ENCODE peak calls at places on chromosome 14, in five cellular contexts. L is heart left ventricle; F is transverse colon; V is CD4-positive, CD25-positive, alpha-beta regulatory T cell; K is tibial artery. J is an unnamed sample.

GRCh38 chr14:58663494-58664111 is 25.8 kb downstream of the DACT1 start:
- DNase-seq in V (no peak), L (no peak), K (no peak), F (peak; percentile 21), J (peak; percentile 80)

GRCh38 chr14:56135668-56136067 is 17.5 kb downstream of the PELI2 start:
- DNase-seq in L (no peak), K (no peak), F (no peak), V (no peak), J (no peak)

GRCh38 chr14:83463500-83464098 is 1929.9 kb upstream of the SEL1L start:
- DNase-seq in V (peak; percentile 5), L (no peak), F (no peak), K (no peak), J (peak; percentile 76)

GRCh38 chr14:23573384-23573783 is 5.2 kb downstream of the JPH4 start:
- DNase-seq in K (no peak), V (no peak), F (no peak), L (no peak), J (no peak)

GRCh38 chr14:24312736-24313507 is 1.6 kb downstream of the LTB4R start:
- DNase-seq in K (no peak), L (peak; percentile 60), V (peak; percentile 70), F (peak; percentile 62), J (peak; percentile 18)

GRCh38 chr14:35696119-35696518 is 113.0 kb downstream of the RALGAPA1 start:
- DNase-seq in K (no peak), V (no peak), F (no peak), L (no peak), J (no peak)

GRCh38 chr14:59359451-59360124 is 105.6 kb downstream of the GPR135 start:
- DNase-seq in F (no peak), K (no peak), V (no peak), L (no peak), J (no peak)

GRCh38 chr14:53953002-53953827 is 3.4 kb downstream of the BMP4 start:
- DNase-seq in F (peak; percentile 78), K (peak; percentile 94), L (peak; percentile 89), V (no peak), J (peak; percentile 49)

GRCh38 chr14:79732911-79733310 is 478.4 kb downstream of the DIO2 start:
- DNase-seq in F (no peak), V (no peak), L (no peak), K (no peak), J (peak; percentile 16)

GRCh38 chr14:78606111-78606510 is 435.9 kb downstream of the NRXN3 start:
- DNase-seq in F (no peak), K (no peak), V (no peak), L (no peak), J (peak; percentile 75)

GRCh38 chr14:95533391-95533821 is 1.4 kb upstream of the GLRX5 start:
- DNase-seq in V (peak; percentile 31), F (no peak), L (no peak), K (no peak), J (peak; percentile 65)

GRCh38 chr14:76862546-76863282 is 36.5 kb downstream of the LRRC74A start:
- DNase-seq in V (no peak), K (no peak), F (no peak), L (no peak), J (no peak)

GRCh38 chr14:106174206-106174605 is 647.8 kb downstream of the TMEM121 start:
- DNase-seq in F (peak; percentile 19), V (peak; percentile 90), K (no peak), L (no peak), J (no peak)

GRCh38 chr14:76919431-76919810 is 93.2 kb downstream of the LRRC74A start:
- DNase-seq in L (no peak), F (no peak), K (no peak), V (no peak), J (no peak)

GRCh38 chr14:70032447-70032846 is 153.2 kb downstream of the SMOC1 start:
- DNase-seq in F (no peak), K (no peak), L (no peak), V (no peak), J (no peak)

GRCh38 chr14:95885866-95886265 is 9.2 kb downstream of the TUNAR start:
- DNase-seq in L (no peak), F (no peak), K (no peak), V (no peak), J (no peak)

GRCh38 chr14:99699071-99699760 is 15.1 kb downstream of the CYP46A1 start:
- DNase-seq in F (no peak), L (no peak), V (peak; percentile 7), K (no peak), J (no peak)

GRCh38 chr14:24196071-24197061 is 1.1 kb upstream of the TM9SF1 start:
- DNase-seq in K (no peak), V (peak; percentile 35), L (no peak), F (no peak), J (no peak)

GRCh38 chr14:88559852-88560251 is 3.0 kb upstream of the ZC3H14 start:
- DNase-seq in K (no peak), V (no peak), L (no peak), F (no peak), J (peak; percentile 38)

GRCh38 chr14:53509227-53509822 is 356.2 kb upstream of the DDHD1 start:
- DNase-seq in K (no peak), L (peak; percentile 72), V (no peak), F (peak; percentile 37), J (no peak)

GRCh38 chr14:49934638-49935037 is 41.8 kb downstream of the ARF6 start:
- DNase-seq in F (no peak), K (no peak), L (no peak), V (peak; percentile 41), J (no peak)

GRCh38 chr14:28488658-28489057 is 277.9 kb upstream of the FOXG1 start:
- DNase-seq in V (no peak), L (no peak), K (no peak), F (no peak), J (no peak)

GRCh38 chr14:76644875-76645518 is 116.3 kb upstream of the VASH1 start:
- DNase-seq in F (no peak), L (peak; percentile 45), V (peak; percentile 2), K (no peak), J (peak; percentile 18)

GRCh38 chr14:61764342-61765122 is 2.3 kb downstream of the SNAPC1 start:
- DNase-seq in F (no peak), K (no peak), V (no peak), L (no peak), J (no peak)

GRCh38 chr14:50943943-50944646 is at the start of gene PYGL:
- DNase-seq in L (peak; percentile 86), K (peak; percentile 87), V (peak; percentile 9), F (peak; percentile 78), J (peak; percentile 47)

GRCh38 chr14:103530390-103530789 is 1.4 kb downstream of the TRMT61A start:
- DNase-seq in V (no peak), F (no peak), K (peak; percentile 65), L (no peak), J (no peak)
- H3K27ac ChIP-seq in V (no peak overlapping the region), F (no peak overlapping the region), K (peak overlapping the region; percentile 86), L (no peak overlapping the region), J (no peak overlapping the region)

GRCh38 chr14:68359862-68360552 is 432.9 kb downstream of the ZFP36L1 start:
- DNase-seq in F (peak; percentile 84), K (peak; percentile 88), V (no peak), L (peak; percentile 69), J (no peak)
- H3K27ac ChIP-seq in F (peak overlapping the region; percentile 70), K (peak overlapping the region; percentile 86), V (no peak overlapping the region), L (peak overlapping the region; percentile 63), J (no peak overlapping the region)

DNA sequence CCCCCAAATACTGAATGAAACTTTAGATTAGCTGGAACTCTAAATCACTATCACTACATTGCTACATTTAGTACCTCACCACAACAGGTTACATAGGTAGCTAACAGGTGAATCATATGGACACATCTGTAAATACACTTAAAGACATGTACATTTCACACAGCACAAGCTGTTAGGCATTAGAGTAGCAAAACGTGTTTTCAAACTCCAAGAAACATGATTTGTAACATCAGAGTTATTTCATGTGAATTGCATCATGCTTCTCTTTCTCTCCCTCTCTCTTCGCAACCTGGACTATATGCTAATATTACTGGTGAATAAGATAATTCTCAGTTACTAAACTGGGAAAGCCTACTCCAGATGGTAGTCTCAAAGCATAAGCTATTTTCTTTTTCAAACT is 4.3 kb downstream of the SEL1L start:
- DNase-seq in V (no peak), L (no peak), K (no peak), F (no peak), J (no peak)
- H3K27ac ChIP-seq in V (no peak overlapping the region), L (no peak overlapping the region), K (no peak overlapping the region), F (no peak overlapping the region), J (no peak overlapping the region)

GRCh38 chr14:66311935-66312334 is 174.2 kb upstream of the CCDC196 start:
- DNase-seq in V (no peak), L (no peak), F (no peak), K (no peak), J (no peak)
- H3K27ac ChIP-seq in V (no peak overlapping the region), L (no peak overlapping the region), F (no peak overlapping the region), K (no peak overlapping the region), J (no peak overlapping the region)

GRCh38 chr14:102601378-102601925 is 9.0 kb downstream of the RCOR1 start:
- DNase-seq in K (no peak), F (no peak), L (no peak), V (no peak), J (no peak)

GRCh38 chr14:102603293-102603907 is 11.0 kb downstream of the RCOR1 start:
- DNase-seq in V (no peak), K (no peak), L (no peak), F (no peak), J (no peak)

GRCh38 chr14:102604183-102604582 is 11.7 kb downstream of the RCOR1 start:
- DNase-seq in V (no peak), F (no peak), K (no peak), L (no peak), J (no peak)

GRCh38 chr14:102605026-102605425 is 12.6 kb downstream of the RCOR1 start:
- DNase-seq in K (no peak), F (no peak), L (no peak), V (no peak), J (no peak)

DNA sequence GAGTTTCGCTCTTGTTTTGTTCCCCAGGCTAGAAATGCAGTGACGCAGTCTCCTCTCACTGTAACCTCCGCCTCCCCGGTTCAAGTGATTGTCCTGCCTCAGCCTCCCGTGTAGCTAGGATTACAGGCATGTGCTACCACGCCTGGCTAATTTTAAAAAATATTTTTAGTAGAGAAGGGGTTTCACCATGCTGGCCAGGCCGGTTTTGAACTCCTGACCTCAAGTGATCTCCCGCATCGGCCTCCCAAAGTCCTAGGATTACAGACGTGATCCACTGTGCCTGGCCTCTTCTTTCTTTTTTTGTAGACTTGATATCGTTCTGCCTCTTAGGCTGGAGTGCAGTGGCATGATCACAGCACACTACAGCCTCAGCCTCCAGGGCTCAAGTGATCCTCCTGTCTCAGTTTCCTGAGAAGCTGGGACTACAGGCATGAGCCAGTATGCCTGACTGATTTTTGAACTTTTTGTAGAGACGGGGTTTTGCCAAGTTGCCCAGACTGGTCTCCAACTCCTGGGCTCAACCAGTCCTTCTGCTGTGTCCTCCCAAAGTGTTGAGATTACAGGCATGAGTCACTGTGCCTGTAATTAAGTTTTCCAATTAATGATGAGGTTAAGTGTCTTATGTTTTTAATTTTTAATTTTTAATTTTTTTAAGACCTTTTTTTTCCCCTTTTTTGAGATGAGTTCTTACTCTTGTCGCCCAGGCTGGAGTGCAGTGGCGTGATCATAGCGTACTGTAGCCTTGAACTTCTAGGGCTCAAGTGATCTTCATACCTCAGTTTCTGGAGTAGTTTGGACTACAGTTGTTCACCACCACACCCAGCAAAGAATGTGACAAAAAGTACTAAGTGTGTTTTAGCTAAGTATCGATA is 10.2 kb downstream of the RCOR1 start:
- DNase-seq in L (no peak), F (no peak), V (no peak), K (no peak), J (no peak)
- H3K27ac ChIP-seq in L (no peak overlapping the region), F (no peak overlapping the region), V (no peak overlapping the region), K (no peak overlapping the region), J (no peak overlapping the region)

GRCh38 chr14:68972507-68973272 is 6.4 kb downstream of the ACTN1 start:
- DNase-seq in K (no peak), V (no peak), L (no peak), F (no peak), J (no peak)
- H3K27ac ChIP-seq in K (peak overlapping the region; percentile 100), V (peak overlapping the region; percentile 86), L (no peak overlapping the region), F (peak overlapping the region; percentile 96), J (peak overlapping the region; percentile 63)

GRCh38 chr14:55122441-55122986 is 6.5 kb upstream of the LGALS3 start:
- DNase-seq in F (peak; percentile 91), L (peak; percentile 91), K (no peak), V (no peak), J (peak; percentile 29)
- H3K27ac ChIP-seq in F (peak overlapping the region; percentile 98), L (peak overlapping the region; percentile 84), K (peak overlapping the region; percentile 51), V (no peak overlapping the region), J (peak overlapping the region; percentile 73)